ENCODE peak calls at places on chromosomes 5 and 9, in nine cellular contexts. N, Q, U, T, G, W, V, H and P are unnamed samples. For H3K4me1, the result is how much of the 10 kb centered on the place peaks cover.

GRCh38 chr9:105557804-105558610 is at the start of gene FKTN:
- DNase-seq in N (peak), Q (peak), U (peak), T (peak), G (peak), W (peak), V (peak), H (peak), P (peak)

GRCh38 chr5:122187426-122187825 is 58.1 kb downstream of the ZNF474 start:
- DNase-seq in N (peak), Q (no peak), U (no peak), T (no peak), G (no peak), W (no peak), V (no peak), H (no peak), P (no peak)

GRCh38 chr5:132751971-132752580 is 4.8 kb downstream of the CCNI2 start:
- DNase-seq in N (no peak), Q (no peak), U (no peak), T (no peak), G (no peak), W (no peak), V (no peak), H (no peak), P (no peak)

GRCh38 chr5:154858972-154859950 is 834 bp downstream of the CNOT8 start:
- DNase-seq in N (no peak), Q (no peak), U (no peak), T (peak), G (peak), W (no peak), V (no peak), H (no peak), P (peak)

GRCh38 chr5:139765409-139766217 is 30.0 kb upstream of the PSD2 start:
- DNase-seq in N (peak), Q (peak), U (no peak), T (peak), G (peak), W (peak), V (peak), H (peak), P (peak)

GRCh38 chr9:99824378-99825157 is 2.9 kb downstream of the NR4A3 start:
- DNase-seq in N (peak), Q (no peak), U (no peak), T (peak), G (peak), W (peak), V (peak), H (no peak), P (peak)

GRCh38 chr9:130315446-130316226 is 50.1 kb downstream of the HMCN2 start:
- DNase-seq in N (no peak), Q (no peak), U (no peak), T (no peak), G (no peak), W (no peak), V (no peak), H (no peak), P (no peak)

GRCh38 chr5:124790261-124790894 is 43.9 kb upstream of the ZNF608 start:
- DNase-seq in N (no peak), Q (no peak), U (no peak), T (no peak), G (no peak), W (no peak), V (no peak), H (no peak), P (no peak)

GRCh38 chr9:114507726-114508125 is 2.5 kb upstream of the WHRN start:
- DNase-seq in N (no peak), Q (no peak), U (no peak), T (peak), G (peak), W (no peak), V (no peak), H (no peak), P (peak)

GRCh38 chr9:74577956-74578355 is 80.8 kb downstream of the RORB start:
- DNase-seq in N (no peak), Q (no peak), U (no peak), T (no peak), G (no peak), W (no peak), V (no peak), H (no peak), P (no peak)

GRCh38 chr5:150598821-150599273 is 41.6 kb upstream of the SYNPO start:
- DNase-seq in N (no peak), Q (no peak), U (no peak), T (no peak), G (no peak), W (no peak), V (peak), H (no peak), P (no peak)

GRCh38 chr9:133991211-133991921 is 758 bp downstream of the VAV2 start:
- DNase-seq in N (no peak), Q (no peak), U (no peak), T (no peak), G (no peak), W (no peak), V (peak), H (no peak), P (no peak)

DNA sequence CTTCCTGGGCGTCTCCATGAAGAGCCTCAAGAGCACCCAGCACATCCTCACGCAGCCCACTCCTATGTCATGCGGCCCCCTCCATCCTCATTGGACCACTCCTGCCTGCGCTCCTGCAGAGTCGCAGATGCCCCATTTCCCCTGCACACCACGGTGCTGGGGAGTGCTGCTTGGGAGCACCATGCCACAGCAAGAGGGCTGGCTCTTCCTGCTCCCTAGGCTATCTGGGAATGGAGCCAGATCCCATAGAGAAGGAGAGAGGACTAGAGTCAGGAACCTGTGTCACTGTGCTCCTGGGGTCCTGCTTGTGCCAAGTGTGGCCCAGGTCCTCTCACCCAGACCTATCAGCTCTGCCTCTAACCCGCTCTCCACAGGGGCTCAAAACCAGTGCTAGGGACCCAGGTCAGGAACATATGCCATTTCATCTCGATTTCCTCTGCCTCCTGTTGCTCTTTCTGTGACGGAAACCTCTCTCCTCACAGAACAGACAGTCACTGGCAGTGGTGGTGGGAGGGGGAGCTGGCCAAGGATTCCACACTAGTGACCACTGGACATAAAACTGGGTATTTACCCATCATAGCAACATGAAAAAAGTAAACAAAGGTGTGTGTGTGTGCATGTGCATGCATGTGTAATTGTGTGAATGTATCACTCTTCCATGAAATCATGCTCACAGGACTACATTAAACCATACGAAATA is 178.4 kb downstream of the TTLL11 start:
- DNase-seq in N (no peak), Q (no peak), U (no peak), T (no peak), G (no peak), W (no peak), V (no peak), H (no peak), P (no peak)
- H3K4me1 ChIP-seq in N (under half), Q (under half), U (under half), T (under half), G (under half), W (under half), V (under half), H (under half), P (under half)

DNA sequence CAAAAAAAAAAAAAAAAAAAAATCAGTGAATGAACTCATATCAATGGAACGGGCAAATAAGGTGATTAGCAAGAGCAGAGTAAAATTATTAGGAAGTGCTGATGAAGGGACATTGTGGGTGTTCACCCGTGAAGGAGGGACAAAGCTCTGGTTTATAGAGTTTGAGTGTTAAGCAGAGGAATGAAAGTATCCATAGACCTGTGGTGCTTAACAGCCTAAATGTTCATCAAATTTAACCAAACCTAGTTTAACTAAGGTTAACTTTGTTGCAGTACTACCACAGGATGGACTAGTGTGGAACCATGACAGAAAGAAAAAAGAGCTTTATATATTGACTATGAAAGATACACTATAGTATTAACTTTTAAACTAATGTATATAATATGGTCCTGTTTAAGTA is 44.1 kb upstream of the TNFAIP8 start:
- DNase-seq in N (no peak), Q (no peak), U (no peak), T (no peak), G (no peak), W (no peak), V (no peak), H (no peak), P (no peak)
- H3K4me1 ChIP-seq in N (under half), Q (under half), U (under half), T (half or more), G (under half), W (half or more), V (under half), H (under half), P (under half)

GRCh38 chr9:33135086-33135958 is 31.8 kb downstream of the B4GALT1 start:
- DNase-seq in N (peak), Q (no peak), U (no peak), T (no peak), G (no peak), W (no peak), V (no peak), H (peak), P (no peak)
- H3K4me1 ChIP-seq in N (half or more), Q (under half), U (under half), T (half or more), G (under half), W (under half), V (half or more), H (half or more), P (under half)

GRCh38 chr5:98791110-98791509 is 17.6 kb downstream of the RGMB start:
- DNase-seq in N (no peak), Q (no peak), U (no peak), T (no peak), G (no peak), W (no peak), V (no peak), H (no peak), P (no peak)
- H3K4me1 ChIP-seq in N (under half), Q (under half), U (under half), T (under half), G (under half), W (under half), V (under half), H (under half), P (under half)